ENCODE peak calls at places on chromosomes 1 and 21, in eight cellular contexts. J is CD8-positive, alpha-beta T cell; E is NCI-H187; C is CD4-positive, alpha-beta memory T cell; S is ELR; P is NCI-H2171 treated with DMSO at 0.1 percent for 48 hours; Y is A549; V is CD8-positive, alpha-beta memory T cell. W is an unnamed sample.

GRCh38 chr21:46295177-46295711 is 9.1 kb downstream of the YBEY start:
- DNase-seq in S (peak; percentile 26), E (no peak), Y (no peak), V (no peak), P (no peak), C (no peak), J (no peak), W (no peak)

GRCh38 chr1:40662151-40662550 is 3.3 kb downstream of the RIMS3 start:
- DNase-seq in P (no peak), S (peak; percentile 27), C (no peak), E (no peak), J (no peak), Y (no peak), V (no peak), W (no peak)

GRCh38 chr1:117846674-117847425 is 82.6 kb downstream of the GDAP2 start:
- DNase-seq in C (no peak), S (no peak), P (no peak), J (no peak), Y (peak; percentile 11), E (no peak), V (no peak), W (no peak)

GRCh38 chr1:171817511-171818265 is 23.6 kb upstream of the DNM3 start:
- DNase-seq in J (peak; percentile 35), E (no peak), S (peak; percentile 92), C (no peak), V (no peak), Y (peak; percentile 82), P (peak; percentile 3), W (peak; percentile 66)

GRCh38 chr1:47859092-47859743 is 138.0 kb downstream of the TRABD2B start:
- DNase-seq in C (no peak), J (no peak), Y (no peak), E (no peak), S (no peak), V (no peak), P (no peak), W (no peak)

GRCh38 chr1:7596126-7596755 is 174.9 kb upstream of the VAMP3 start:
- DNase-seq in C (no peak), S (no peak), J (no peak), P (no peak), Y (no peak), E (no peak), V (no peak), W (no peak)

GRCh38 chr1:187336769-187337168 is 508.0 kb downstream of the PLA2G4A start:
- DNase-seq in V (no peak), S (peak; percentile 22), E (no peak), C (no peak), J (no peak), Y (no peak), P (no peak), W (no peak)

GRCh38 chr1:217647791-217648190 is 16.6 kb downstream of the SPATA17 start:
- DNase-seq in P (no peak), C (no peak), J (no peak), Y (no peak), E (no peak), V (no peak), S (peak; percentile 10), W (no peak)

GRCh38 chr1:198681831-198682756 is 43.3 kb downstream of the PTPRC start:
- DNase-seq in J (peak; percentile 79), S (peak; percentile 95), C (peak; percentile 93), E (peak; percentile 17), Y (no peak), P (peak; percentile 29), V (peak; percentile 92), W (peak; percentile 74)

GRCh38 chr1:205340674-205341073 is 16.0 kb downstream of the KLHDC8A start:
- DNase-seq in E (no peak), V (no peak), Y (no peak), C (no peak), S (no peak), J (no peak), P (no peak), W (no peak)

GRCh38 chr1:32178380-32179192 is 889 bp upstream of the TXLNA start:
- DNase-seq in C (no peak), S (no peak), J (no peak), V (no peak), Y (no peak), E (no peak), P (no peak), W (no peak)

GRCh38 chr1:209405183-209405823 is 178.2 kb upstream of the CAMK1G start:
- DNase-seq in P (no peak), E (no peak), S (peak; percentile 81), V (no peak), J (no peak), Y (no peak), C (no peak), W (no peak)

GRCh38 chr1:89484097-89485038 is 40.3 kb upstream of the LRRC8B start:
- DNase-seq in C (no peak), J (no peak), P (no peak), E (no peak), S (no peak), V (no peak), Y (no peak), W (no peak)

GRCh38 chr21:21851657-21852056 is 853.4 kb downstream of the NCAM2 start:
- DNase-seq in J (no peak), E (no peak), Y (no peak), S (peak; percentile 48), P (no peak), C (no peak), V (no peak), W (no peak)

GRCh38 chr1:119376594-119376993 is 8.0 kb downstream of the HAO2 start:
- DNase-seq in E (no peak), Y (no peak), V (no peak), C (no peak), P (no peak), J (no peak), S (no peak), W (no peak)

GRCh38 chr21:32368386-32368785 is 24.4 kb downstream of the URB1 start:
- DNase-seq in C (no peak), J (no peak), E (no peak), P (no peak), V (no peak), S (no peak), Y (no peak), W (no peak)

GRCh38 chr1:119686661-119687060 is 25.1 kb upstream of the PHGDH start:
- DNase-seq in J (no peak), P (no peak), S (no peak), V (no peak), C (no peak), E (no peak), Y (no peak), W (no peak)

GRCh38 chr1:46098043-46098712 is 34.3 kb downstream of the PIK3R3 start:
- DNase-seq in E (no peak), V (no peak), S (peak; percentile 24), C (no peak), Y (no peak), J (no peak), P (no peak), W (no peak)

GRCh38 chr1:198118136-198118535 is 38.7 kb upstream of the NEK7 start:
- DNase-seq in C (no peak), Y (peak; percentile 29), P (no peak), V (no peak), E (no peak), J (no peak), S (peak; percentile 83), W (peak; percentile 12)

GRCh38 chr1:159936284-159936904 is 9.0 kb downstream of the IGSF9 start:
- DNase-seq in C (peak; percentile 74), P (peak; percentile 34), Y (peak; percentile 59), E (peak; percentile 51), S (peak; percentile 62), V (peak; percentile 74), J (peak; percentile 86), W (no peak)

GRCh38 chr1:77540501-77541161 is 141.8 kb downstream of the ZZZ3 start:
- DNase-seq in Y (peak; percentile 24), J (no peak), S (peak; percentile 92), V (no peak), E (no peak), P (no peak), C (no peak), W (no peak)

GRCh38 chr1:1073743-1074587 is at the start of gene RNF223:
- DNase-seq in E (peak; percentile 22), C (no peak), S (no peak), P (no peak), V (no peak), Y (no peak), J (no peak), W (no peak)

GRCh38 chr1:195664628-195665027 is 943.6 kb downstream of the KCNT2 start:
- DNase-seq in P (no peak), J (no peak), Y (peak; percentile 7), S (peak; percentile 55), C (no peak), V (no peak), E (no peak), W (no peak)

GRCh38 chr1:162943627-162944026 is 82.7 kb upstream of the CCDC190 start:
- DNase-seq in E (no peak), J (no peak), V (no peak), S (no peak), Y (no peak), P (peak; percentile 8), C (no peak), W (no peak)

GRCh38 chr1:31683997-31684396 is 19.8 kb downstream of the COL16A1 start:
- DNase-seq in Y (no peak), J (no peak), E (no peak), V (no peak), S (no peak), P (no peak), C (no peak), W (no peak)

GRCh38 chr21:41703857-41704501 is 62.9 kb downstream of the RIPK4 start:
- DNase-seq in P (no peak), J (no peak), C (no peak), E (no peak), Y (no peak), S (no peak), V (no peak), W (no peak)

GRCh38 chr21:45548711-45549491 is 6.7 kb upstream of the SLC19A1 start:
- DNase-seq in C (no peak), V (no peak), P (no peak), E (no peak), Y (no peak), J (no peak), S (peak; percentile 32), W (no peak)

GRCh38 chr1:40435876-40436275 is 14.4 kb upstream of the ZFP69B start:
- DNase-seq in E (no peak), P (no peak), J (no peak), Y (no peak), C (no peak), S (no peak), V (no peak), W (no peak)

GRCh38 chr1:164786980-164787833 is 228.2 kb downstream of the PBX1 start:
- DNase-seq in V (peak; percentile 40), Y (peak; percentile 85), J (peak; percentile 52), S (peak; percentile 80), P (peak; percentile 85), E (peak; percentile 97), C (peak; percentile 33), W (peak; percentile 89)

GRCh38 chr1:25033828-25034451 is 103.9 kb upstream of the RUNX3 start:
- DNase-seq in E (no peak), J (peak; percentile 41), C (no peak), Y (no peak), V (no peak), P (no peak), S (no peak), W (peak; percentile 57)

GRCh38 chr1:188672153-188672552 is 1805.5 kb downstream of the BRINP3 start:
- DNase-seq in J (no peak), E (no peak), C (no peak), S (no peak), Y (no peak), V (no peak), P (no peak), W (no peak)